ENCODE peak calls at places on chromosome 9, in ten cellular contexts. X is upper lobe of right lung; F is left ventricle myocardium inferior; W is CD8-positive, alpha-beta memory T cell; U is adrenal gland; M is adipocyte; V is mammary epithelial cell; A is small intestine; P is ovary; Z is BE2C. Q is an unnamed sample.

GRCh38 chr9:101398930-101399640 is 434 bp downstream of the ZNF189 start:
- DNase-seq in X (no peak), W (no peak), M (peak; percentile 30), P (no peak), Z (no peak), V (peak; percentile 15), F (no peak), U (peak; percentile 33), A (no peak), Q (no peak)

GRCh38 chr9:86262436-86262835 is 3.0 kb upstream of the C9orf153 start:
- DNase-seq in U (no peak), F (no peak), Z (no peak), P (no peak), M (no peak), W (no peak), A (no peak), X (no peak), V (no peak), Q (no peak)

GRCh38 chr9:97059661-97060060 is 20.7 kb upstream of the CTSV start:
- DNase-seq in M (no peak), V (peak; percentile 98), A (no peak), U (no peak), X (no peak), W (no peak), F (no peak), Z (no peak), P (no peak), Q (no peak)

GRCh38 chr9:16689352-16689938 is 181.0 kb downstream of the BNC2 start:
- DNase-seq in X (no peak), W (no peak), Z (no peak), F (peak; percentile 44), M (peak; percentile 30), A (no peak), V (no peak), P (no peak), U (peak; percentile 84), Q (no peak)

GRCh38 chr9:109108318-109108717 is 11.4 kb downstream of the TMEM245 start:
- DNase-seq in A (no peak), W (no peak), M (peak; percentile 70), F (no peak), P (no peak), Z (no peak), U (no peak), X (no peak), V (peak; percentile 20), Q (no peak)

GRCh38 chr9:84170521-84171141 is 169.9 kb downstream of the SLC28A3 start:
- DNase-seq in X (peak; percentile 70), Z (peak; percentile 40), V (peak; percentile 48), P (peak; percentile 76), M (peak; percentile 94), A (peak; percentile 69), W (no peak), F (peak; percentile 90), U (peak; percentile 42), Q (no peak)

GRCh38 chr9:122936464-122936863 is 4.4 kb upstream of the RABGAP1 start:
- DNase-seq in A (no peak), Z (no peak), V (no peak), U (no peak), P (no peak), M (no peak), X (no peak), F (no peak), W (no peak), Q (no peak)

GRCh38 chr9:35811364-35812024 is 568 bp downstream of the SPAG8 start:
- DNase-seq in X (no peak), W (no peak), U (peak; percentile 54), M (peak; percentile 26), A (no peak), Z (no peak), V (no peak), F (peak; percentile 46), P (no peak), Q (no peak)

GRCh38 chr9:32378993-32379729 is 5.3 kb upstream of the ACO1 start:
- DNase-seq in A (peak; percentile 87), V (peak; percentile 68), W (peak; percentile 64), Z (peak; percentile 59), F (no peak), X (no peak), P (no peak), M (peak; percentile 94), U (peak; percentile 59), Q (peak; percentile 77)
- H3K4me1 ChIP-seq in A (peaks cover 9% of the 10 kb centered on the region), V (peaks cover 7% of the 10 kb centered on the region), W (peaks cover 14% of the 10 kb centered on the region), Z (no peaks in the 10 kb centered on the region), F (peaks cover 18% of the 10 kb centered on the region), X (peaks cover 13% of the 10 kb centered on the region), P (peaks cover 1% of the 10 kb centered on the region), M (peaks cover 10% of the 10 kb centered on the region), U (peaks cover 4% of the 10 kb centered on the region), Q (peaks cover 3% of the 10 kb centered on the region)

DNA sequence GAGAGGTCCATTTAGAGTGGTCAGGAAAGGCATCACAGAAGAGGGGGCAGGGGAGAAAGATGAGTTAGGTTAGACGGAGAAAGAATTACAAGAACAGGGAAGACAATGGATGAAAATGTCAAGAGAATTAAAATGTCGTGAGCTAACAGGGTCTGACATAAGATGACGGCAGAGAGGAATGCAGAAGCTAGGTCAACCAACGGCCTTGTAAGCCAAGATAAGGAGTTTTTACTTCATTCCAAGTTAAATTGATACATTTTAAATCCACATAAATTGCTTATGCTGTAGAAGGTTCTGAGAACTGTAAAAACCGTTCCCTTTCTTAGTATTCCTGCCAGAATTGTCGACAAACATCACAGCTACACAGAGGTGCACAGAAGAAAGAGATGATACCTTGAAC is 897.0 kb upstream of the DMAC1 start:
- DNase-seq in W (no peak), U (peak; percentile 8), A (no peak), X (no peak), P (no peak), M (no peak), F (no peak), Z (no peak), V (no peak), Q (no peak)
- H3K4me1 ChIP-seq in W (no peaks in the 10 kb centered on the region), U (no peaks in the 10 kb centered on the region), A (no peaks in the 10 kb centered on the region), X (no peaks in the 10 kb centered on the region), P (no peaks in the 10 kb centered on the region), M (no peaks in the 10 kb centered on the region), F (no peaks in the 10 kb centered on the region), Z (no peaks in the 10 kb centered on the region), V (no peaks in the 10 kb centered on the region), Q (peaks cover 44% of the 10 kb centered on the region)

GRCh38 chr9:115673599-115673998 is 480.0 kb upstream of the PAPPA start:
- DNase-seq in U (no peak), M (peak; percentile 60), P (no peak), X (no peak), Z (no peak), V (no peak), A (no peak), W (no peak), F (no peak), Q (no peak)

GRCh38 chr9:115671911-115672310 is 481.7 kb upstream of the PAPPA start:
- DNase-seq in X (no peak), Z (no peak), W (no peak), A (no peak), F (no peak), U (no peak), V (no peak), P (no peak), M (no peak), Q (no peak)

GRCh38 chr9:115674091-115674490 is 479.5 kb upstream of the PAPPA start:
- DNase-seq in P (no peak), Z (no peak), A (no peak), M (no peak), W (no peak), F (no peak), X (no peak), U (no peak), V (no peak), Q (no peak)

GRCh38 chr9:115671236-115671770 is 482.3 kb upstream of the PAPPA start:
- DNase-seq in U (no peak), P (no peak), W (no peak), F (no peak), X (no peak), M (no peak), V (no peak), Z (no peak), A (no peak), Q (no peak)

DNA sequence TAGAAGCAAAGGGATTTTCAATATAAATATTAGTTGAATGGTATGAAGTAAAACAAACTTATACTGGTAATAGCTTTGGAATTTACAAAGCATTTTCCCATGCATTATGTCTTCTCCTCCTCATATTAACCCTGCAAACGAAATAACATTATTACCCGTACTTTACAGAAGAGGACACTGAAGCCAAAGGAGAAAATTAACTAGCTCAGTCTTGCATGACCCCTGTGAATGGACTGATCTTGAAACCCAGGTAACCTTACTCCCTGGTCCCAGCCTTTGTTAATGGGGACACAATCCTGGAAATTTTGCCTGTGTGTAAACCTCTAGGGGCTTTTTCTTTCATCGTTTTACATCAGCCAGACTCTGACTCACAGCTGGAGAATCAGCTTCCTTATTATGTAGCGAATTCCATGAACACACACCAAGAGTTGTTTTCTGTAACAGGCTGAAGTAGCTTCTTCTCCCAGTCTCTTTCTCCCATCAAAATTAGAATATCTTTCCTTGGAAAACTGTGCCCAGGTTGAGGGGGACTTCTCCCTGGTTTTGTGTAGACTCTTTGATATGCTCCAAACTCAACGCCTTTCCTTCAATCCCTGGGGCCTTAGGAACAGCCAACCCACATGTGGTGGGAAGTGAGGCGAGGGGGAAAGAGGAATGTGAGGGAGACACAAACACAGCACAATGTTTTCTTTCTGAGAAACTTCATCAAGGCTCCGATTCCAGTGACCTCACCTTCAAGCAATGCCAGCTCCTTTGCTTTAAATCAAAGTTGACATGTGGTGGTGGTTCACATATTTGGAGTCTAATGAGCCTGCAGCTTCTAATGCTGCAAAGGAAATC is 480.9 kb upstream of the PAPPA start:
- DNase-seq in Z (no peak), W (no peak), X (no peak), A (no peak), M (peak; percentile 96), V (peak; percentile 95), U (no peak), P (no peak), F (no peak), Q (no peak)
- H3K4me1 ChIP-seq in Z (no peaks in the 10 kb centered on the region), W (no peaks in the 10 kb centered on the region), X (no peaks in the 10 kb centered on the region), A (no peaks in the 10 kb centered on the region), M (peaks cover 53% of the 10 kb centered on the region), V (peaks cover 45% of the 10 kb centered on the region), U (no peaks in the 10 kb centered on the region), P (no peaks in the 10 kb centered on the region), F (no peaks in the 10 kb centered on the region), Q (no peaks in the 10 kb centered on the region)

GRCh38 chr9:114200721-114201300 is 45.5 kb downstream of the COL27A1 start:
- DNase-seq in V (no peak), Z (no peak), A (no peak), U (no peak), W (no peak), X (no peak), P (no peak), F (no peak), M (no peak), Q (no peak)

GRCh38 chr9:114198249-114199040 is 43.1 kb downstream of the COL27A1 start:
- DNase-seq in P (no peak), M (no peak), F (no peak), U (no peak), V (no peak), Z (no peak), X (no peak), A (no peak), W (no peak), Q (no peak)

GRCh38 chr9:114193090-114193489 is 37.8 kb downstream of the COL27A1 start:
- DNase-seq in W (no peak), V (no peak), P (no peak), X (no peak), F (no peak), M (no peak), U (no peak), A (no peak), Z (no peak), Q (no peak)

GRCh38 chr9:114196117-114196516 is 40.8 kb downstream of the COL27A1 start:
- DNase-seq in U (no peak), P (no peak), W (no peak), V (no peak), F (no peak), M (no peak), Z (no peak), A (no peak), X (no peak), Q (no peak)

DNA sequence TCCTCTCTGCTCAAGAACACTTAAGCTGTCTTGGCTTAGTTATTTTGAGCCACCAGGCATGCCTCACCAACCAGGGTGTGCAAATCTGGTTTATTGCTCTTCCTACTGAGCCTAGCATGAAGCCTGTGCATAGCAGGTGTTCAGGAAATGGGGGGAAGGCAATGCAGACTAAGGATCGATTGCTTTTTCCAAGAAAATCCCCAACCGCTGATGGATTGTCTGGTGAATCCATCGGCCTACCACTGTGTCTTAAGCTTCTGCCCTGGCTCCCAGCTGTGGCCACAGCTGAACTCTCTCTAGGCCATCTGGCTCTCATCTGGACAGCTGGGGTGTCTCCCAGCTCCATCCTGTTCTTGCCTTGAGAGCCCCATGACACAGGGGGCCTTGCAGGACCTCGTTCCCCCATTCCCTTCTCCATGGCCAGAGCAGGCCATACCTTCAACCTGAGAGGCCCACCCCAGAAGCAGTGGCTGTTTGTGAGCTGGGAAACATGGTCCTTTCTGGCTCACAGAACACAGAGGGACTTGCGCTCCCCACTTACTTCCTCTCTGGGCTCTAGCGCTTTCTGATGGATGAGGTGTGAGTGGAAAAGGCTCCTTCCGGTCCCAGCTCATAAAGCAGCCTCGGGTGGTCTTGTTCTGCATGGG is 41.7 kb downstream of the COL27A1 start:
- DNase-seq in X (no peak), M (no peak), V (no peak), F (no peak), A (no peak), Z (no peak), P (no peak), U (no peak), W (no peak), Q (no peak)
- H3K4me1 ChIP-seq in X (no peaks in the 10 kb centered on the region), M (no peaks in the 10 kb centered on the region), V (no peaks in the 10 kb centered on the region), F (no peaks in the 10 kb centered on the region), A (no peaks in the 10 kb centered on the region), Z (no peaks in the 10 kb centered on the region), P (peaks cover 2% of the 10 kb centered on the region), U (no peaks in the 10 kb centered on the region), W (no peaks in the 10 kb centered on the region), Q (no peaks in the 10 kb centered on the region)